ENCODE peak calls at places on chromosomes 7 and 10, in four cellular contexts. E is cardiac muscle cell, N is ovary, C is suprapubic skin. Z is an unnamed sample.

GRCh38 chr10:49578392-49578791 is 31.7 kb upstream of the SLC18A3 start:
- DNase-seq in N (no peak), C (no peak), E (no peak), Z (no peak)

GRCh38 chr7:55561756-55562155 is 10.5 kb downstream of the VOPP1 start:
- DNase-seq in N (no peak), E (no peak), C (no peak), Z (no peak)

GRCh38 chr7:112160130-112160770 is 45.9 kb downstream of the DOCK4 start:
- DNase-seq in N (no peak), E (peak; percentile 40), C (no peak), Z (no peak)

GRCh38 chr7:42605800-42606199 is 306.1 kb downstream of the C7orf25 start:
- DNase-seq in E (no peak), C (no peak), N (no peak), Z (no peak)

GRCh38 chr10:131862548-131862947 is 38.3 kb upstream of the PPP2R2D start:
- DNase-seq in E (no peak), N (no peak), C (peak; percentile 30), Z (no peak)

GRCh38 chr10:77328272-77328816 is 309.3 kb downstream of the KCNMA1 start:
- DNase-seq in C (no peak), E (peak; percentile 56), N (no peak), Z (peak; percentile 24)

GRCh38 chr7:94400643-94401042 is 5.9 kb downstream of the COL1A2 start:
- DNase-seq in C (no peak), E (peak; percentile 42), N (no peak), Z (no peak)

GRCh38 chr10:34427911-34428216 is 387.2 kb downstream of the PARD3 start:
- DNase-seq in N (no peak), E (no peak), C (no peak), Z (no peak)

GRCh38 chr10:16843252-16843870 is 26.1 kb upstream of the RSU1 start:
- DNase-seq in C (no peak), E (peak; percentile 87), N (no peak), Z (peak; percentile 42)

GRCh38 chr10:69831231-69831855 is 29.6 kb downstream of the COL13A1 start:
- DNase-seq in E (no peak), N (no peak), C (no peak), Z (no peak)

GRCh38 chr7:105756402-105756801 is 120.0 kb downstream of the ATXN7L1 start:
- DNase-seq in C (no peak), E (no peak), N (no peak), Z (no peak)

GRCh38 chr10:70234668-70235447 is 1.6 kb upstream of the PPA1 start:
- DNase-seq in C (peak; percentile 84), E (peak; percentile 88), N (peak; percentile 63), Z (peak; percentile 64)

GRCh38 chr7:129468547-129468946 is 33.8 kb upstream of the SMKR1 start:
- DNase-seq in N (no peak), E (no peak), C (no peak), Z (peak; percentile 12)

GRCh38 chr7:72080349-72080766 is 331.8 kb downstream of the CALN1 start:
- DNase-seq in N (no peak), C (no peak), E (no peak), Z (peak; percentile 20)

GRCh38 chr7:77439572-77439971 is 23.4 kb upstream of the GSAP start:
- DNase-seq in N (no peak), C (no peak), E (peak; percentile 34), Z (peak; percentile 25)

GRCh38 chr7:25952277-25953057 is 199.5 kb upstream of the NFE2L3 start:
- DNase-seq in E (no peak), C (no peak), N (no peak), Z (no peak)

GRCh38 chr10:90007226-90007625 is 305.8 kb downstream of the KIF20B start:
- DNase-seq in C (no peak), N (no peak), E (peak; percentile 17), Z (no peak)

GRCh38 chr10:124249196-124249595 is 155.8 kb upstream of the CHST15 start:
- DNase-seq in E (no peak), C (peak; percentile 6), N (no peak), Z (peak; percentile 25)

GRCh38 chr7:140597425-140597949 is 43.1 kb downstream of the DENND2A start:
- DNase-seq in C (no peak), E (peak; percentile 22), N (peak; percentile 50), Z (no peak)

GRCh38 chr10:7610651-7611389 is 55.9 kb downstream of the ITIH5 start:
- DNase-seq in N (peak; percentile 78), E (peak; percentile 96), C (peak; percentile 85), Z (no peak)

GRCh38 chr7:47435889-47436312 is 146.0 kb downstream of the TNS3 start:
- DNase-seq in C (no peak), E (peak; percentile 88), N (peak; percentile 81), Z (peak; percentile 86)

GRCh38 chr7:2321020-2321419 is 6.8 kb upstream of the SNX8 start:
- DNase-seq in C (no peak), E (peak; percentile 30), N (no peak), Z (no peak)

GRCh38 chr10:60870803-60871202 is 73.2 kb downstream of the RHOBTB1 start:
- DNase-seq in C (no peak), N (no peak), E (no peak), Z (no peak)

DNA sequence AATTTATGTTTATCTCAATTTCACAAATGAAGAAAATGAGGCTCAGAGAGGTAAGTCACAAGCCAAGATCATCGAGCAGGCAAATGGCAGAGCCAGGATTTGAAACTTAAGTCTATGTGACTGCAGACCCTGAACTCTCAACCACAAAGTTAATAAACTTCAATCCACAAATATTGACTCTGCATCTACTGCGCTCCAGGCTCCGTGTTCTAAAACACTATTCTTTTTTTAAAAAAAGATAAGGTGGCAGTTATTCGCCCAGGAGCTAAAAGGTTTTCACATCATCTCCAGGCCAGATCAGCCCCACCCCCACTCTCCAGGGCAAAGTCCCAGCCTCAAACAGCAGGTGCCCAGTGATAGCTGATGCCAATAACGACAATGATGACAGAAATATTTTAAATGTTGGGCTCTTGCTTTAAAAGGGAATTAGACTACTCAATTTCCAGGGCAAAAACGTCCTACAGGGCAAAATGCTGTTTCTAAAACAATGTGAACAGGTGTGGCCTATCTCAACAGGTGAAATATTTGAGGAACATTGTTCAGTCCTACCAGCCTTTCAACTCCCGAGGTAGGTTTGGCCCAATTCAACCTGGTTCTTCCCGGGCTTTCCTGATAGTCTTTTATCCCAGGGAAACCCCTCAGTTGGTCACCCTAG is 85.2 kb downstream of the SORBS1 start:
- DNase-seq in C (no peak), E (no peak), N (no peak), Z (no peak)
- H3K27ac ChIP-seq in C (peak overlapping the region; percentile 82), E (peak overlapping the region; percentile 29), N (no peak overlapping the region), Z (no peak overlapping the region)

DNA sequence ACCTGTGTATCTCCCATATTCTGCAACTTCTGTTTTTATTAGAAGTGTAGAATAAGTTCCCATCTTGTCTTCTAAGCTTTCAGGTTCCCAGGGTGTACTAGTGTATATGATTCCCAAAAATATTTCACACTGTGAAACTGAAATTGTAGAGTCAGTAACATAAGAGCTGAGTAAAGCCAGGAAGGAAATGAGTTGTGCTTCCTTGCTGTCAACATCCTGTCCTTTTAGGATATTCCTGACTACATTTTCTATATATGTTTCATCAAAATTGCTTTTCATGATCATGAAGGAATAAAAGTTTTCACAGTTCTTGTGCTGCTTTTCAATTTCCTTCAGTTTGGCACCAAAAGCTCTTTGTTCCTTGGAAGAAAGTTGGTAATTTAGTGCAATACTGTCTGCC is 15.2 kb downstream of the SAMD9L start:
- DNase-seq in E (no peak), N (no peak), C (no peak), Z (no peak)
- H3K9me3 ChIP-seq in E (no peaks in the 10 kb centered on the region), N (peaks cover 19% of the 10 kb centered on the region), C (peaks cover 32% of the 10 kb centered on the region), Z (no peaks in the 10 kb centered on the region)

GRCh38 chr7:116697761-116698160 is 25.8 kb downstream of the MET start:
- DNase-seq in N (no peak), C (no peak), E (no peak), Z (no peak)
- H3K36me3 ChIP-seq in N (no peaks in the 10 kb centered on the region), C (no peaks in the 10 kb centered on the region), E (no peaks in the 10 kb centered on the region), Z (no peaks in the 10 kb centered on the region)

GRCh38 chr10:97406064-97406463 is 4.9 kb upstream of the RRP12 start:
- DNase-seq in C (no peak), N (no peak), E (no peak), Z (no peak)
- H3K27ac ChIP-seq in C (no peak overlapping the region), N (no peak overlapping the region), E (no peak overlapping the region), Z (no peak overlapping the region)

GRCh38 chr7:157904866-157905215 is 568.0 kb downstream of the DNAJB6 start:
- DNase-seq in N (no peak), C (no peak), E (no peak), Z (no peak)
- H3K9me3 ChIP-seq in N (no peaks in the 10 kb centered on the region), C (no peaks in the 10 kb centered on the region), E (no peaks in the 10 kb centered on the region), Z (no peaks in the 10 kb centered on the region)

GRCh38 chr7:135189961-135190360 is 19.5 kb upstream of the CYREN start:
- DNase-seq in E (no peak), N (no peak), C (no peak), Z (no peak)
- H3K36me3 ChIP-seq in E (peaks cover 36% of the 10 kb centered on the region), N (no peaks in the 10 kb centered on the region), C (peaks cover 72% of the 10 kb centered on the region), Z (peaks cover 69% of the 10 kb centered on the region)